ENCODE peak calls at places on chromosomes 12 and 14, in nine cellular contexts. E is cardiac muscle cell, F is mesenchymal stem cell, V is ovary, U is H9, P is foreskin keratinocyte, X is lower lobe of right lung, Y is mesendoderm, R is Peyer's patch. Z is an unnamed sample.

GRCh38 chr12:112146123-112146522 is 20.8 kb downstream of the TRAFD1 start:
- DNase-seq in E (no peak), F (no peak), V (no peak), U (no peak), P (no peak), X (no peak), Y (no peak), R (no peak), Z (no peak)

GRCh38 chr12:55979069-55979468 is 5.2 kb downstream of the RAB5B start:
- DNase-seq in E (no peak), F (no peak), V (no peak), U (no peak), P (no peak), X (no peak), Y (no peak), R (no peak), Z (no peak)

GRCh38 chr14:33938131-33938949 is 12.5 kb downstream of the EGLN3 start:
- DNase-seq in E (peak; percentile 91), F (peak; percentile 2), V (peak; percentile 11), U (peak; percentile 68), P (no peak), X (no peak), Y (peak; percentile 80), R (peak; percentile 78), Z (peak; percentile 94)

GRCh38 chr12:49933793-49934192 is 16.7 kb upstream of the AQP2 start:
- DNase-seq in E (no peak), F (no peak), V (no peak), U (no peak), P (no peak), X (no peak), Y (no peak), R (no peak), Z (no peak)

GRCh38 chr12:122137681-122138080 is 36.3 kb downstream of the IL31 start:
- DNase-seq in E (no peak), F (no peak), V (no peak), U (peak; percentile 88), P (peak; percentile 32), X (no peak), Y (peak; percentile 53), R (no peak), Z (no peak)

GRCh38 chr12:94732367-94732990 is 82.1 kb upstream of the TMCC3 start:
- DNase-seq in E (no peak), F (no peak), V (no peak), U (no peak), P (no peak), X (no peak), Y (no peak), R (no peak), Z (no peak)

GRCh38 chr12:98595152-98595988 is 1.9 kb downstream of the SLC25A3 start:
- DNase-seq in E (no peak), F (peak; percentile 78), V (no peak), U (no peak), P (no peak), X (no peak), Y (peak; percentile 42), R (no peak), Z (no peak)

GRCh38 chr12:110314308-110314707 is 33.3 kb downstream of the ATP2A2 start:
- DNase-seq in E (no peak), F (peak; percentile 84), V (no peak), U (no peak), P (peak; percentile 59), X (no peak), Y (no peak), R (no peak), Z (no peak)

GRCh38 chr12:59444932-59445331 is 150.9 kb upstream of the SLC16A7 start:
- DNase-seq in E (no peak), F (no peak), V (no peak), U (no peak), P (no peak), X (no peak), Y (peak; percentile 30), R (no peak), Z (no peak)

GRCh38 chr12:44126811-44127210 is 290.9 kb downstream of the TMEM117 start:
- DNase-seq in E (no peak), F (no peak), V (no peak), U (no peak), P (no peak), X (no peak), Y (no peak), R (no peak), Z (no peak)

GRCh38 chr12:57462307-57463253 is 3.0 kb downstream of the GLI1 start:
- DNase-seq in E (peak; percentile 91), F (peak; percentile 93), V (peak; percentile 78), U (peak; percentile 98), P (peak; percentile 92), X (peak; percentile 88), Y (peak; percentile 98), R (peak; percentile 95), Z (peak; percentile 92)

GRCh38 chr12:57511161-57511560 is 9.2 kb downstream of the DDIT3 start:
- DNase-seq in E (no peak), F (no peak), V (no peak), U (no peak), P (no peak), X (no peak), Y (no peak), R (no peak), Z (no peak)

DNA sequence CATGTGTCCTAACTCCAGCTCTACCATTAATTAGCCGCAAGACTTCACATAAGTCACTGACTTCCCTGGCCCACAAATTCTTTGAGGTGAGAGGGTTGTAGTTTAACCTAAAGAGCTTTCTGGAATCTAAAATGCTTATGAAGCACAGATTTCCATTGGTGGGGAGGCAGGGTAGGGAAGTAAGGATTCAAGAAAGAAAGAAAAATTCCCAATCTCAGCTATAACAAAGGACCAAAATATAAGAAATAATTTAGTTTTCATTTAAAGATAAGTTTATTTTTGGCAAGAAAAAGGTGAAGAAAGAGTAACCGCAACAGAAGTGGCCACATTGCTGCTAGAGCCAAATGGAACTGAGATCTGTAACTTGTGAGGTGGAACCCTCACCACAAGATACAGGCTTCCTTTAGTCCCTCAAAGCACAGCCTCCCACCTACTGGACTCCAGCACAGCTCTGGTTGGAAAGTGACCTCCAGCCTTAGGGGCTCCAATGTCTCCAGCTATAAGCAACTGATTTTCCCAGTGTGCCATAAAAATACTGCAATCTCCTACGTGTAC is 23.6 kb downstream of the DAD1 start:
- DNase-seq in E (no peak), F (no peak), V (no peak), U (no peak), P (no peak), X (no peak), Y (no peak), R (no peak), Z (no peak)
- H3K4me1 ChIP-seq in E (peaks cover 26% of the 10 kb centered on the region), F (peaks cover 10% of the 10 kb centered on the region), V (no peaks in the 10 kb centered on the region), U (no peaks in the 10 kb centered on the region), P (no peaks in the 10 kb centered on the region), X (peaks cover 80% of the 10 kb centered on the region), Y (peaks cover 6% of the 10 kb centered on the region), R (peaks cover 23% of the 10 kb centered on the region), Z (peaks cover 2% of the 10 kb centered on the region)

GRCh38 chr12:100356646-100357223 is at the start of gene SLC17A8:
- DNase-seq in E (peak; percentile 41), F (no peak), V (no peak), U (peak; percentile 85), P (no peak), X (no peak), Y (peak; percentile 53), R (no peak), Z (no peak)
- H3K27ac ChIP-seq in E (no peak within 1 kb of the TSS), F (no peak within 1 kb of the TSS), V (no peak within 1 kb of the TSS), U (no peak within 1 kb of the TSS), P (no peak within 1 kb of the TSS), X (no peak within 1 kb of the TSS), Y (no peak within 1 kb of the TSS), R (no peak within 1 kb of the TSS), Z (no peak within 1 kb of the TSS)

GRCh38 chr14:98227000-98227726 is 1044.8 kb downstream of the BCL11B start:
- DNase-seq in E (no peak), F (no peak), V (no peak), U (no peak), P (no peak), X (no peak), Y (no peak), R (no peak), Z (no peak)

GRCh38 chr14:98227727-98228111 is 1044.3 kb downstream of the BCL11B start:
- DNase-seq in E (no peak), F (no peak), V (no peak), U (no peak), P (no peak), X (no peak), Y (no peak), R (no peak), Z (no peak)

GRCh38 chr14:98229676-98230366 is 1042.2 kb downstream of the BCL11B start:
- DNase-seq in E (no peak), F (no peak), V (no peak), U (no peak), P (no peak), X (no peak), Y (no peak), R (no peak), Z (no peak)

GRCh38 chr14:98223106-98223505 is 1048.9 kb downstream of the BCL11B start:
- DNase-seq in E (no peak), F (no peak), V (no peak), U (no peak), P (no peak), X (no peak), Y (no peak), R (no peak), Z (no peak)

DNA sequence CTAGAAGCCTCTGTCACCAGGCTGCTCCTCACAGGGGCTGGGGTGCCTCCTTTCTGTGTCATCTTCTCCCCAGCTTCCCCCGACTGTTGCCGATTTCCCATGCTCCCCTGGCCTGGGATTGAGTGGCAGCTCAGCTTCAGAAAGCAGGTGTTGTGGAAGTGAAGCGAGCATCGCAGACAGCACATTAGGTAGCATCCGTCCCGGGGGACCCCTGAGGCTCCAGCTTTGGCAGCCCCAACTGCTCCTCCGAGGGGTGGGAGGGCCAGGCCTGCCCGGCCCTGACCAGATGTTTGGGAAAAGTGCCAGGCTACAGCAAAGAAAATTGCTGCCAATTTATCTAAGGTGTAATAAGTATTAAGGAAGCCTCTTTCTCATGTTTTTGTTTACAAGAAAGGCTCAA is 1045.6 kb downstream of the BCL11B start:
- DNase-seq in E (no peak), F (no peak), V (no peak), U (no peak), P (no peak), X (no peak), Y (no peak), R (no peak), Z (no peak)
- H3K4me1 ChIP-seq in E (no peaks in the 10 kb centered on the region), F (no peaks in the 10 kb centered on the region), V (no peaks in the 10 kb centered on the region), U (no peaks in the 10 kb centered on the region), P (no peaks in the 10 kb centered on the region), X (no peaks in the 10 kb centered on the region), Y (no peaks in the 10 kb centered on the region), R (no peaks in the 10 kb centered on the region), Z (no peaks in the 10 kb centered on the region)

DNA sequence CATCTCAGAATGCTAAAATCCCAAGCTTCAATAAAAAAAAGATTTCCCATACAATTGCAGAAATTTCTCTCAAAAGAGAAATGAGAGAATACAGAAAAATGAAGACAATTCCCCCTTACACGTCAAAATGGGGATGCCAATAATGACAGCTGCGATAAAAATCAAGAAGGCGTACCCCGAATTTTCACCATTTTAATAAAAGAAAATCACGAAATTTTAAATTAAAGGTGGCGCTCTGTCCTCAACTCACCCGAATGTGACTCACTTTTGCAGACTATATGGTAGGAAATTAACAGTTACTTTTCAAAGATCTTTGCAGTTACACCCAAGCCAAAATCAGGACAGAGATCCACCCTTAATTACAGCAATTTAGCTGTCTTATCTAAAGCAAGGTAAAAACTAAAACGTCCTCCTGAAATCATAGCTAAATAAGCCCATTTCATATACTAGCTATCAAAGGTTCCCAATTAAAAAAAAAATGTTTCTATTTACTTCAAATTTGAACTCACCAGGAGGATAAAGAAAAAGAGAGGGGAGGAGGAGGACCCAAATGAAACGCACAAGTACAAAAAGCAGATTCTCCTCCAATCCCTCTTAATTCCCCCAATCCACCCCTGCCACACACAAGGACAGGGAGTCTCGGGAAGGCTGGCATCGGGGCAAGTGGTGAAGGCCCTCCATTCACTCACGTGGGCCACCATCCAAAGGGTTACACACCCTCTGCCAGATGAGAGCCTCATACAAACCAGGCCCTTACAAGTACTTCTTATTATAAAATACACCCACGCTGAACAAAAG is 1.9 kb downstream of the ATP2B1 start:
- DNase-seq in E (peak; percentile 3), F (peak; percentile 40), V (no peak), U (no peak), P (no peak), X (peak; percentile 46), Y (peak; percentile 7), R (peak; percentile 58), Z (peak; percentile 47)
- H3K27ac ChIP-seq in E (no peak overlapping the region), F (no peak overlapping the region), V (no peak overlapping the region), U (no peak overlapping the region), P (peak overlapping the region; percentile 88), X (no peak overlapping the region), Y (no peak overlapping the region), R (peak overlapping the region; percentile 99), Z (no peak overlapping the region)

Z was measured in right cardiac atrium.